ENCODE peak calls at places on chromosomes 7 and 10, in eight cellular contexts. J is gastrocnemius medialis, P is OCI-LY7, H is mammary epithelial cell, C is lung, F is HCT116, W is dorsolateral prefrontal cortex, Z is neuronal stem cell. Y is an unnamed sample.

GRCh38 chr7:98133181-98133580 is 26.5 kb downstream of the LMTK2 start:
- DNase-seq in Z (no peak), J (no peak), C (no peak), P (peak; percentile 67), F (no peak), H (peak; percentile 64), W (no peak), Y (no peak)

GRCh38 chr10:67697646-67698245 is 1.8 kb upstream of the CTNNA3 start:
- DNase-seq in H (peak; percentile 16), P (peak; percentile 75), F (peak; percentile 41), J (no peak), C (no peak), Z (no peak), W (peak; percentile 12), Y (peak; percentile 73)

GRCh38 chr10:84196941-84197340 is 2.6 kb downstream of the CDHR1 start:
- DNase-seq in W (no peak), H (no peak), C (no peak), J (no peak), Z (no peak), F (no peak), P (no peak), Y (no peak)

GRCh38 chr10:71323407-71323806 is 4.3 kb downstream of the SLC29A3 start:
- DNase-seq in P (peak; percentile 71), Z (no peak), F (peak; percentile 32), J (no peak), H (no peak), W (no peak), C (no peak), Y (peak; percentile 69)

GRCh38 chr7:25949672-25950487 is 202.1 kb upstream of the NFE2L3 start:
- DNase-seq in W (no peak), H (no peak), C (peak; percentile 36), Z (peak; percentile 30), P (peak; percentile 16), J (no peak), F (no peak), Y (no peak)

GRCh38 chr7:1121476-1121875 is 33.6 kb downstream of the GPER1 start:
- DNase-seq in F (no peak), Z (no peak), C (no peak), J (no peak), W (no peak), H (no peak), P (no peak), Y (no peak)

GRCh38 chr10:7269988-7270387 is 140.8 kb downstream of the SFMBT2 start:
- DNase-seq in C (no peak), J (no peak), W (no peak), Z (no peak), F (no peak), P (no peak), H (no peak), Y (no peak)

GRCh38 chr10:30433286-30433778 is 652 bp upstream of the MAP3K8 start:
- DNase-seq in P (peak; percentile 38), W (no peak), J (peak; percentile 71), C (peak; percentile 81), H (no peak), F (peak; percentile 64), Z (peak; percentile 84), Y (peak; percentile 34)

GRCh38 chr7:40827217-40828085 is 692.6 kb downstream of the SUGCT start:
- DNase-seq in J (no peak), C (no peak), P (no peak), Z (peak; percentile 21), W (no peak), H (peak; percentile 76), F (no peak), Y (no peak)

GRCh38 chr10:121648078-121648477 is 49.8 kb upstream of the FGFR2 start:
- DNase-seq in H (no peak), Z (no peak), C (no peak), W (no peak), J (no peak), F (no peak), P (no peak), Y (no peak)

GRCh38 chr7:130008941-130009847 is 42.0 kb downstream of the ZC3HC1 start:
- DNase-seq in J (no peak), W (peak; percentile 69), H (peak; percentile 99), P (no peak), C (peak; percentile 58), Z (no peak), F (peak; percentile 91), Y (no peak)

GRCh38 chr10:110307805-110308204 is 3.1 kb upstream of the SMNDC1 start:
- DNase-seq in W (no peak), C (no peak), Z (no peak), J (no peak), H (no peak), P (no peak), F (no peak), Y (no peak)

GRCh38 chr10:110306452-110306768 is 1.7 kb upstream of the SMNDC1 start:
- DNase-seq in H (no peak), P (no peak), Z (no peak), C (no peak), F (no peak), J (no peak), W (no peak), Y (no peak)

GRCh38 chr10:110304780-110305421 is at the start of gene SMNDC1:
- DNase-seq in F (peak; percentile 99), Z (peak; percentile 99), J (peak; percentile 97), C (peak; percentile 97), P (peak; percentile 99), W (peak; percentile 97), H (peak; percentile 96), Y (peak; percentile 96)

GRCh38 chr10:110304394-110304779 is 333 bp downstream of the SMNDC1 start:
- DNase-seq in F (no peak), C (no peak), Z (no peak), H (no peak), W (no peak), J (no peak), P (no peak), Y (no peak)

DNA sequence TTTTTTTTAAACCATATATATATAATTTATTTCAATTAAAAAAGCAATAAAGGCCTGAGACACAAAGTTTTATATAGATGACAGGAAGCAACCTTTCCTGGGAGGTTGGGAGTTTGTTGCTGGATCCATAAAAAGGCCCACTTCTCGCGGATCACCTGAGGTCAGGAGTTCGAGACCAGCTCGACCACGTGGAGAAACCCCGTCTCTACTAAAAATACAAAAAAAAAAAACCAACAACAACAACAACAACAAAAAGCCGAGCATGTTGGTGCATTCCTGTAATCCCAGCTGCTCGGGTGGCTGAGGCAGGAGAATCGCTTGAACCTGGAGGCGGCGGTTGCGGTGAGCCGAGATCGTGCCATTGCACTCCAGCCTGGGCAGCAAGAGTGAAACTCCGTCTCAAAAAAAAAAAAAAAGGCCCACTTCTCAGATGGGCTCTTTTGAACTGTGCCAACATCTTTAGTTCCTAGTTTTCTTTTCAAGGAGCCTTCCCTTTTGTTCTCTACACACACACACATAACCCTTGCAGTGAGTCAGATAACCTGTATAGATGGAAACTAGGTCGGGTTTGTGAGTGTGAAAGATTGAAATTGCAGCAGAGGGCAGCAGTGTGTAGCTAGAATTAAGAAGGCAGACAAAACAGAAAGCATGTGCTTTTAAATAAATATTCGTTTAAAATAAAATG is 1.2 kb upstream of the SMNDC1 start:
- DNase-seq in F (peak; percentile 84), P (peak; percentile 86), J (peak; percentile 30), W (peak; percentile 41), H (peak; percentile 84), C (no peak), Z (peak; percentile 50), Y (peak; percentile 89)
- H3K4me3 ChIP-seq in F (peak overlapping the region; percentile 91), P (peak overlapping the region; percentile 37), J (peak overlapping the region; percentile 74), W (peak overlapping the region; percentile 84), H (peak overlapping the region; percentile 95), C (no peak overlapping the region), Z (no peak overlapping the region), Y (peak overlapping the region; percentile 85)

DNA sequence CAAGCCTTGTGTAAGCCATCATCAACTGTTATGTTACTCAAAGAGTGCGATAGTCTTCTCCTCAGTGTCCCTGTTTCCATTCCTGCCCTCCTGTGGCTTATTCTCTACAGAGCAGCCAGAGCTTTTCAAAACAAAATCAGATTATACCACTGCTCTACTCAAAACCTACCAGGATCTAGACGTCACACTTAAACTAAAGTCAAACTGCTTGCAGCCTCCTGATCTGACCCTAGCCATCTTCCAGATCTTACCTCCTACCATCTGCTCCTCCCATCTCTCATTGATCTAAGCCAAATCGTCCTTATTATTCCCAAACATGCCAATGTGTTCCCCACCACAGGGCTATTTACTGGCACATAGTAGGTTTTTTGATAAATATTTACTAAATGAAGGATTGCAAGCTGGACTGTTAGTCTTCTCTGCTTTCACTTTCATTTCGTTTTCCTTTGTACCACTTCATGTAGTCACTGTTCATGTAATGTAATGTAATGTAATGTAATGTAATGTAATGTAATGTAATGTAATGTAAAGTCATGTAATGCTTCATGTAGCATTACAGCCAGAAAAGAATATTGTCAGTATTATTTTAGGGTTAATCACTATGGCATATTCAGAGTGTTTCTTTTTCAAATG is 116.1 kb downstream of the GPR37 start:
- DNase-seq in W (no peak), F (no peak), C (no peak), H (no peak), J (no peak), Z (no peak), P (no peak), Y (no peak)
- H3K4me3 ChIP-seq in W (peak overlapping the region; percentile 48), F (no peak overlapping the region), C (no peak overlapping the region), H (peak overlapping the region; percentile 33), J (no peak overlapping the region), Z (no peak overlapping the region), P (no peak overlapping the region), Y (peak overlapping the region; percentile 29)

GRCh38 chr7:30874656-30875317 is 36.9 kb upstream of the AQP1 start:
- DNase-seq in W (no peak), Z (no peak), H (no peak), F (no peak), P (no peak), J (no peak), C (no peak), Y (no peak)

GRCh38 chr7:30870821-30871518 is 40.7 kb upstream of the AQP1 start:
- DNase-seq in F (no peak), J (no peak), C (no peak), W (no peak), H (no peak), P (no peak), Z (no peak), Y (no peak)

GRCh38 chr7:30871655-30872054 is 40.0 kb upstream of the AQP1 start:
- DNase-seq in F (no peak), W (no peak), H (no peak), P (no peak), C (no peak), Z (no peak), J (no peak), Y (no peak)

GRCh38 chr7:30869794-30870491 is 41.7 kb upstream of the AQP1 start:
- DNase-seq in H (no peak), P (no peak), F (no peak), C (no peak), J (no peak), W (no peak), Z (no peak), Y (no peak)

GRCh38 chr7:30873207-30873606 is 38.4 kb upstream of the AQP1 start:
- DNase-seq in Z (no peak), P (no peak), W (no peak), J (no peak), C (no peak), H (no peak), F (no peak), Y (no peak)
- H3K4me3 ChIP-seq in Z (no peak overlapping the region), P (no peak overlapping the region), W (no peak overlapping the region), J (no peak overlapping the region), C (no peak overlapping the region), H (no peak overlapping the region), F (no peak overlapping the region), Y (no peak overlapping the region)

GRCh38 chr10:101467286-101467770 is 113.4 kb downstream of the BTRC start:
- DNase-seq in C (no peak), P (peak; percentile 74), W (peak; percentile 31), J (peak; percentile 18), F (peak; percentile 76), Z (peak; percentile 72), H (peak; percentile 73), Y (peak; percentile 78)
- H3K4me3 ChIP-seq in C (no peak overlapping the region), P (no peak overlapping the region), W (no peak overlapping the region), J (no peak overlapping the region), F (no peak overlapping the region), Z (no peak overlapping the region), H (peak overlapping the region; percentile 11), Y (peak overlapping the region; percentile 6)

Y was measured in CD4-positive, CD25-positive, alpha-beta regulatory T cell.